ENCODE peak calls at places on chromosomes 4 and X, in ten cellular contexts. S is chondrocyte; E is mesendoderm; W is ACHN; L is CD8-positive, alpha-beta memory T cell; A is effector CD4-positive, alpha-beta T cell; K is stimulated activated naive B cell treated with anti-CD40 and anti-IgM and Interleukin-4, amounts not matched to agents 10 μg/mL and 1 μg/mL and 100 μg/mL, for 72 hours; I is A172; D is DMS79 treated with DMSO at 0.1 percent for 48 hours; U is RWPE1. P is an unnamed sample.

GRCh38 chr4:143389543-143390195 is 53.0 kb downstream of the GAB1 start:
- DNase-seq in S (no peak), E (no peak), W (no peak), L (no peak), A (no peak), K (no peak), I (no peak), D (no peak), U (peak), P (no peak)

GRCh38 chr4:39476181-39476873 is 17.5 kb downstream of the LIAS start:
- DNase-seq in S (no peak), E (no peak), W (no peak), L (no peak), A (no peak), K (no peak), I (no peak), D (no peak), U (no peak), P (no peak)

GRCh38 chrX:40105016-40105790 is 7.4 kb upstream of the BCOR start:
- DNase-seq in S (no peak), E (peak), W (peak), L (no peak), A (no peak), K (no peak), I (no peak), D (no peak), U (no peak), P (peak)

GRCh38 chrX:133668225-133668931 is 253.1 kb upstream of the GPC4 start:
- DNase-seq in S (no peak), E (peak), W (no peak), L (no peak), A (no peak), K (no peak), I (no peak), D (no peak), U (peak), P (no peak)

GRCh38 chrX:10676239-10676971 is 56.0 kb upstream of the MID1 start:
- DNase-seq in S (no peak), E (peak), W (no peak), L (no peak), A (no peak), K (no peak), I (no peak), D (no peak), U (no peak), P (no peak)

GRCh38 chrX:13598877-13599276 is 29.5 kb downstream of the EGFL6 start:
- DNase-seq in S (no peak), E (peak), W (peak), L (no peak), A (no peak), K (no peak), I (no peak), D (no peak), U (no peak), P (no peak)

GRCh38 chr4:173370130-173370476 is 651 bp upstream of the SAP30 start:
- DNase-seq in S (no peak), E (no peak), W (no peak), L (no peak), A (peak), K (no peak), I (peak), D (no peak), U (no peak), P (peak)

GRCh38 chrX:20968996-20969395 is 405.2 kb upstream of the CNKSR2 start:
- DNase-seq in S (no peak), E (no peak), W (peak), L (no peak), A (no peak), K (no peak), I (peak), D (no peak), U (no peak), P (no peak)

GRCh38 chr4:107389965-107390364 is 330.1 kb downstream of the PAPSS1 start:
- DNase-seq in S (no peak), E (no peak), W (no peak), L (no peak), A (no peak), K (no peak), I (no peak), D (no peak), U (no peak), P (no peak)

GRCh38 chr4:76623217-76624060 is 188.4 kb downstream of the SHROOM3 start:
- DNase-seq in S (no peak), E (no peak), W (no peak), L (no peak), A (no peak), K (no peak), I (no peak), D (no peak), U (no peak), P (no peak)

P was measured in spleen.